ENCODE peak calls at places on chromosomes 6 and 20, in nine cellular contexts. K is putamen; T is Right ventricle myocardium superior; B is substantia nigra; A is EL; S is stimulated activated CD4-positive, alpha-beta T cell treated with anti-CD3 and anti-CD28 coated beads, Interleukin-2, amount 100 ng/mL, for 48 hours; G is KBM-7; U is GM04503; V is smooth muscle cell of the brain vasculature. E is an unnamed sample.

GRCh38 chr6:5143625-5144311 is 58.6 kb downstream of the PPP1R3G start:
- DNase-seq in V (peak), A (peak), G (peak), K (peak), U (peak), B (peak), S (peak), T (peak), E (peak)

GRCh38 chr20:43895235-43895634 is 19.4 kb upstream of the TOX2 start:
- DNase-seq in A (peak), G (no peak), U (peak), S (no peak), B (no peak), K (no peak), T (no peak), V (no peak), E (no peak)

GRCh38 chr6:120682145-120682544 is 652.1 kb downstream of the TBC1D32 start:
- DNase-seq in B (no peak), S (no peak), K (no peak), T (no peak), U (no peak), A (no peak), V (no peak), G (no peak), E (no peak)

GRCh38 chr6:125102901-125103300 is 50.7 kb upstream of the TPD52L1 start:
- DNase-seq in G (no peak), S (no peak), U (peak), B (no peak), K (no peak), V (no peak), T (no peak), A (peak), E (no peak)

GRCh38 chr6:25253371-25253770 is 25.8 kb upstream of the CARMIL1 start:
- DNase-seq in U (no peak), V (no peak), K (no peak), T (no peak), B (no peak), A (no peak), G (no peak), S (no peak), E (no peak)

GRCh38 chr20:39576786-39577185 is 614.6 kb downstream of the DHX35 start:
- DNase-seq in U (no peak), A (no peak), T (no peak), K (no peak), V (no peak), B (no peak), S (no peak), G (no peak), E (no peak)

GRCh38 chr20:57329608-57330221 is at the start of gene SPO11:
- DNase-seq in V (no peak), T (no peak), A (no peak), B (no peak), G (no peak), S (no peak), U (no peak), K (no peak), E (no peak)

GRCh38 chr6:17289491-17290106 is 8.4 kb downstream of the RBM24 start:
- DNase-seq in B (no peak), G (no peak), K (no peak), U (no peak), V (no peak), T (peak), A (no peak), S (no peak), E (peak)

GRCh38 chr20:58179432-58180099 is 48.9 kb downstream of the ANKRD60 start:
- DNase-seq in T (peak), B (peak), G (peak), U (no peak), K (peak), V (no peak), A (peak), S (peak), E (peak)

GRCh38 chr20:3364323-3365013 is 43.0 kb downstream of the DNAAF9 start:
- DNase-seq in K (no peak), A (no peak), V (no peak), T (no peak), S (no peak), U (peak), G (no peak), B (no peak), E (no peak)

GRCh38 chr6:33670971-33671370 is 40.5 kb downstream of the UQCC2 start:
- DNase-seq in B (no peak), V (no peak), K (no peak), T (no peak), A (no peak), U (no peak), G (no peak), S (no peak), E (no peak)

GRCh38 chr6:132063738-132064137 is 112.6 kb upstream of the CCN2 start:
- DNase-seq in K (no peak), B (no peak), T (no peak), U (peak), G (no peak), S (no peak), A (peak), V (no peak), E (no peak)

GRCh38 chr20:36629719-36630340 is 16.2 kb downstream of the SLA2 start:
- DNase-seq in V (no peak), S (peak), G (peak), U (no peak), T (no peak), A (no peak), B (no peak), K (no peak), E (no peak)

GRCh38 chr6:157075549-157076426 is 247.5 kb downstream of the TMEM242 start:
- DNase-seq in G (no peak), T (no peak), B (no peak), A (peak), U (no peak), V (no peak), S (no peak), K (no peak), E (no peak)

GRCh38 chr6:170212956-170213636 is 77.8 kb downstream of the DLL1 start:
- DNase-seq in G (no peak), T (no peak), A (no peak), B (no peak), U (no peak), K (no peak), V (no peak), S (no peak), E (no peak)

GRCh38 chr6:126372626-126373025 is 32.7 kb downstream of the CENPW start:
- DNase-seq in T (no peak), V (no peak), U (no peak), B (no peak), S (no peak), K (no peak), A (peak), G (no peak), E (no peak)

GRCh38 chr6:156250593-156250992 is 526.6 kb upstream of the ARID1B start:
- DNase-seq in G (no peak), S (peak), K (no peak), A (peak), U (no peak), V (no peak), T (no peak), B (no peak), E (no peak)

GRCh38 chr6:36422714-36423100 is 19.9 kb downstream of the PXT1 start:
- DNase-seq in U (no peak), A (no peak), T (no peak), G (no peak), S (no peak), B (no peak), V (no peak), K (no peak), E (no peak)

GRCh38 chr6:105391705-105392104 is 11.2 kb downstream of the PREP start:
- DNase-seq in B (no peak), U (no peak), A (no peak), S (no peak), T (no peak), G (no peak), K (no peak), V (no peak), E (no peak)

GRCh38 chr20:51631011-51631950 is 88.8 kb upstream of the NFATC2 start:
- DNase-seq in V (peak), S (no peak), K (no peak), G (peak), A (peak), B (no peak), T (no peak), U (peak), E (no peak)

GRCh38 chr6:32439708-32440214 is at the start of gene HLA-DRA:
- DNase-seq in K (peak), V (no peak), B (no peak), A (peak), U (peak), T (no peak), G (peak), S (peak), E (no peak)